ENCODE peak calls at places on chromosomes 16 and 17, in five cellular contexts. One of them, this sample, is unnamed.

GRCh38 chr17:4026255-4026654 is 62.0 kb upstream of the ATP2A3 start:
- DNase-seq in stromal cell of bone marrow: no peak
- DNase-seq in RPMI8226: no peak
- DNase-seq in transverse colon: no peak
- DNase-seq in T follicular helper cell: no peak
- DNase-seq in this sample: no peak

GRCh38 chr16:28136751-28137434 is 73.4 kb upstream of the GSG1L start:
- DNase-seq in stromal cell of bone marrow: no peak
- DNase-seq in RPMI8226: no peak
- DNase-seq in transverse colon: no peak
- DNase-seq in T follicular helper cell: peak
- DNase-seq in this sample: no peak

GRCh38 chr17:1304962-1305361 is 25.5 kb downstream of the TRARG1 start:
- DNase-seq in stromal cell of bone marrow: no peak
- DNase-seq in RPMI8226: no peak
- DNase-seq in transverse colon: no peak
- DNase-seq in T follicular helper cell: no peak
- DNase-seq in this sample: no peak

GRCh38 chr16:55941552-55941951 is 66.4 kb upstream of the CES5A start:
- DNase-seq in stromal cell of bone marrow: no peak
- DNase-seq in RPMI8226: no peak
- DNase-seq in transverse colon: no peak
- DNase-seq in T follicular helper cell: no peak
- DNase-seq in this sample: no peak

GRCh38 chr16:24553983-24554382 is 14.6 kb downstream of the RBBP6 start:
- DNase-seq in stromal cell of bone marrow: no peak
- DNase-seq in RPMI8226: no peak
- DNase-seq in transverse colon: no peak
- DNase-seq in T follicular helper cell: no peak
- DNase-seq in this sample: no peak

GRCh38 chr17:61946359-61946758 is 18.6 kb upstream of the INTS2 start:
- DNase-seq in stromal cell of bone marrow: no peak
- DNase-seq in RPMI8226: no peak
- DNase-seq in transverse colon: no peak
- DNase-seq in T follicular helper cell: no peak
- DNase-seq in this sample: no peak

GRCh38 chr17:41772218-41772585 is 14.3 kb downstream of the JUP start:
- DNase-seq in stromal cell of bone marrow: no peak
- DNase-seq in RPMI8226: no peak
- DNase-seq in transverse colon: peak
- DNase-seq in T follicular helper cell: no peak
- DNase-seq in this sample: no peak

GRCh38 chr17:50514936-50515702 is 6.9 kb downstream of the MYCBPAP start:
- DNase-seq in stromal cell of bone marrow: peak
- DNase-seq in RPMI8226: peak
- DNase-seq in transverse colon: no peak
- DNase-seq in T follicular helper cell: no peak
- DNase-seq in this sample: no peak

GRCh38 chr17:62614142-62614541 is 13.3 kb upstream of the MRC2 start:
- DNase-seq in stromal cell of bone marrow: peak
- DNase-seq in RPMI8226: no peak
- DNase-seq in transverse colon: no peak
- DNase-seq in T follicular helper cell: no peak
- DNase-seq in this sample: no peak

GRCh38 chr17:830381-830780 is 48.2 kb downstream of the MRM3 start:
- DNase-seq in stromal cell of bone marrow: no peak
- DNase-seq in RPMI8226: peak
- DNase-seq in transverse colon: no peak
- DNase-seq in T follicular helper cell: no peak
- DNase-seq in this sample: no peak

GRCh38 chr17:83113381-83113780 is 34.0 kb downstream of the METRNL start:
- DNase-seq in stromal cell of bone marrow: no peak
- DNase-seq in RPMI8226: no peak
- DNase-seq in transverse colon: no peak
- DNase-seq in T follicular helper cell: no peak
- DNase-seq in this sample: no peak

GRCh38 chr17:49198206-49198605 is 12.2 kb downstream of the GNGT2 start:
- DNase-seq in stromal cell of bone marrow: no peak
- DNase-seq in RPMI8226: no peak
- DNase-seq in transverse colon: no peak
- DNase-seq in T follicular helper cell: no peak
- DNase-seq in this sample: no peak

GRCh38 chr17:19004601-19005441 is at the start of gene FAM83G:
- DNase-seq in stromal cell of bone marrow: no peak
- DNase-seq in RPMI8226: peak
- DNase-seq in transverse colon: peak
- DNase-seq in T follicular helper cell: peak
- DNase-seq in this sample: peak

GRCh38 chr16:19330801-19331484 is 45.4 kb downstream of the CLEC19A start:
- DNase-seq in stromal cell of bone marrow: peak
- DNase-seq in RPMI8226: peak
- DNase-seq in transverse colon: no peak
- DNase-seq in T follicular helper cell: no peak
- DNase-seq in this sample: no peak

GRCh38 chr17:81482673-81483072 is 29.9 kb downstream of the ACTG1 start:
- DNase-seq in stromal cell of bone marrow: no peak
- DNase-seq in RPMI8226: no peak
- DNase-seq in transverse colon: no peak
- DNase-seq in T follicular helper cell: no peak
- DNase-seq in this sample: no peak

GRCh38 chr17:41665566-41666335 is 22.9 kb upstream of the EIF1 start:
- DNase-seq in stromal cell of bone marrow: peak
- DNase-seq in RPMI8226: peak
- DNase-seq in transverse colon: peak
- DNase-seq in T follicular helper cell: peak
- DNase-seq in this sample: peak

GRCh38 chr16:630024-630814 is 566 bp upstream of the WFIKKN1 start:
- DNase-seq in stromal cell of bone marrow: no peak
- DNase-seq in RPMI8226: no peak
- DNase-seq in transverse colon: no peak
- DNase-seq in T follicular helper cell: no peak
- DNase-seq in this sample: no peak

GRCh38 chr17:80096531-80097306 is 4.7 kb upstream of the GAA start:
- DNase-seq in stromal cell of bone marrow: no peak
- DNase-seq in RPMI8226: no peak
- DNase-seq in transverse colon: no peak
- DNase-seq in T follicular helper cell: no peak
- DNase-seq in this sample: no peak

GRCh38 chr17:19321481-19322128 is 40.9 kb downstream of the B9D1 start:
- DNase-seq in stromal cell of bone marrow: no peak
- DNase-seq in RPMI8226: no peak
- DNase-seq in transverse colon: no peak
- DNase-seq in T follicular helper cell: no peak
- DNase-seq in this sample: no peak

GRCh38 chr17:81522491-81523125 is 5.6 kb upstream of the FSCN2 start:
- DNase-seq in stromal cell of bone marrow: no peak
- DNase-seq in RPMI8226: no peak
- DNase-seq in transverse colon: no peak
- DNase-seq in T follicular helper cell: no peak
- DNase-seq in this sample: no peak

GRCh38 chr16:52529226-52529625 is 17.7 kb downstream of the TOX3 start:
- DNase-seq in stromal cell of bone marrow: no peak
- DNase-seq in RPMI8226: no peak
- DNase-seq in transverse colon: no peak
- DNase-seq in T follicular helper cell: no peak
- DNase-seq in this sample: no peak

GRCh38 chr16:88076211-88076931 is 125.1 kb downstream of the BANP start:
- DNase-seq in stromal cell of bone marrow: no peak
- DNase-seq in RPMI8226: no peak
- DNase-seq in transverse colon: no peak
- DNase-seq in T follicular helper cell: no peak
- DNase-seq in this sample: no peak

GRCh38 chr16:46772463-46772862 is 24.3 kb upstream of the MYLK3 start:
- DNase-seq in stromal cell of bone marrow: no peak
- DNase-seq in RPMI8226: no peak
- DNase-seq in transverse colon: no peak
- DNase-seq in T follicular helper cell: no peak
- DNase-seq in this sample: no peak

GRCh38 chr16:68779891-68780290 is 42.8 kb downstream of the CDH1 start:
- DNase-seq in stromal cell of bone marrow: no peak
- DNase-seq in RPMI8226: no peak
- DNase-seq in transverse colon: no peak
- DNase-seq in T follicular helper cell: no peak
- DNase-seq in this sample: no peak

GRCh38 chr17:1029196-1029911 is 32.4 kb downstream of the TIMM22 start:
- DNase-seq in stromal cell of bone marrow: peak
- DNase-seq in RPMI8226: no peak
- DNase-seq in transverse colon: peak
- DNase-seq in T follicular helper cell: no peak
- DNase-seq in this sample: no peak

This sample was measured in HL-60.